ENCODE peak calls at places on chromosomes 6 and 20, in five cellular contexts. W, T, C, M and Y are unnamed samples.

GRCh38 chr6:84773431-84774173 is 9.2 kb upstream of the TBX18 start:
- DNase-seq in W (no peak), T (no peak), M (no peak), C (no peak), Y (no peak)

GRCh38 chr6:106385530-106385929 is 25.0 kb downstream of the CRYBG1 start:
- DNase-seq in C (no peak), W (no peak), M (no peak), T (no peak), Y (no peak)

GRCh38 chr20:41249371-41249770 is 68.2 kb downstream of the ZHX3 start:
- DNase-seq in W (no peak), T (peak), M (no peak), C (peak), Y (peak)

GRCh38 chr20:11063459-11063858 is 389.7 kb upstream of the JAG1 start:
- DNase-seq in T (no peak), C (no peak), W (no peak), M (no peak), Y (no peak)

GRCh38 chr6:134806151-134806550 is 143.8 kb downstream of the ALDH8A1 start:
- DNase-seq in T (no peak), C (no peak), M (no peak), W (no peak), Y (no peak)

GRCh38 chr6:72966628-72967280 is 258.5 kb downstream of the KHDC1L start:
- DNase-seq in T (no peak), M (no peak), W (no peak), C (peak), Y (peak)

GRCh38 chr6:126015869-126016268 is 29.5 kb downstream of the TRMT11 start:
- DNase-seq in C (peak), W (no peak), M (no peak), T (peak), Y (no peak)

GRCh38 chr6:44505751-44506150 is 118.2 kb downstream of the CDC5L start:
- DNase-seq in M (no peak), W (no peak), C (no peak), T (no peak), Y (no peak)

GRCh38 chr20:13331536-13331935 is 110.5 kb downstream of the ISM1 start:
- DNase-seq in W (no peak), M (no peak), T (no peak), C (peak), Y (no peak)

GRCh38 chr6:130982060-130982459 is 81.0 kb downstream of the EPB41L2 start:
- DNase-seq in C (no peak), M (no peak), W (no peak), T (no peak), Y (no peak)

GRCh38 chr6:167934426-167934864 is 63.0 kb upstream of the KIF25 start:
- DNase-seq in W (no peak), M (no peak), C (no peak), T (peak), Y (peak)

GRCh38 chr6:5997420-5998093 is 9.2 kb downstream of the NRN1 start:
- DNase-seq in W (no peak), M (no peak), C (no peak), T (no peak), Y (no peak)

GRCh38 chr6:42748241-42748898 is 2.5 kb upstream of the TBCC start:
- DNase-seq in T (no peak), M (no peak), C (no peak), W (no peak), Y (no peak)

GRCh38 chr6:69179681-69180080 is 544.6 kb downstream of the ADGRB3 start:
- DNase-seq in M (no peak), W (no peak), C (no peak), T (no peak), Y (no peak)

GRCh38 chr6:76342611-76343160 is 270.2 kb upstream of the IMPG1 start:
- DNase-seq in T (no peak), C (no peak), M (no peak), W (no peak), Y (peak)

GRCh38 chr6:17591292-17591691 is 8.8 kb upstream of the FAM8A1 start:
- DNase-seq in T (no peak), M (no peak), W (no peak), C (no peak), Y (no peak)

GRCh38 chr6:151413372-151414145 is 22.2 kb upstream of the ZBTB2 start:
- DNase-seq in C (no peak), W (no peak), T (no peak), M (no peak), Y (no peak)

GRCh38 chr6:167855825-167856425 is 29.2 kb downstream of the AFDN start:
- DNase-seq in C (peak), W (no peak), M (no peak), T (peak), Y (peak)

GRCh38 chr6:136728976-136729515 is 63.2 kb downstream of the MAP3K5 start:
- DNase-seq in W (no peak), C (no peak), M (no peak), T (peak), Y (no peak)

GRCh38 chr6:123529843-123530242 is 106.9 kb downstream of the TRDN start:
- DNase-seq in C (no peak), W (no peak), T (peak), M (no peak), Y (peak)

GRCh38 chr20:40753472-40753871 is 64.4 kb upstream of the MAFB start:
- DNase-seq in M (no peak), W (no peak), C (no peak), T (peak), Y (no peak)

GRCh38 chr6:82521369-82521768 is 157.8 kb downstream of the TPBG start:
- DNase-seq in M (no peak), T (peak), W (no peak), C (no peak), Y (peak)

GRCh38 chr6:151448623-151449022 is 3.3 kb downstream of the RMND1 start:
- DNase-seq in T (no peak), M (no peak), W (no peak), C (peak), Y (no peak)

GRCh38 chr6:144317736-144318135 is 32.6 kb downstream of the UTRN start:
- DNase-seq in W (no peak), C (no peak), T (no peak), M (no peak), Y (no peak)

GRCh38 chr6:16184129-16184528 is 54.3 kb upstream of the GMPR start:
- DNase-seq in M (peak), T (peak), W (no peak), C (peak), Y (no peak)

GRCh38 chr20:32839227-32839981 is 19.3 kb upstream of the EFCAB8 start:
- DNase-seq in T (no peak), M (no peak), W (no peak), C (no peak), Y (no peak)